ENCODE peak calls at places on chromosomes 5 and 9, in six cellular contexts. One of them, this sample, is unnamed.
A peak's percentile ranks its signal among the peaks of the same experiment; 100 is the strongest.

GRCh38 chr9:16344343-16344742 is 526.1 kb downstream of the BNC2 start:
- DNase-seq in GM12878: no peak
- DNase-seq in WTC11: no peak
- DNase-seq in K562: no peak
- DNase-seq in HepG2: no peak
- DNase-seq in H1: no peak
- DNase-seq in this sample: no peak

GRCh38 chr9:125189361-125190289 is at the start of gene PPP6C:
- DNase-seq in GM12878: peak; percentile 76
- DNase-seq in WTC11: peak; percentile 98
- DNase-seq in K562: peak; percentile 95
- DNase-seq in HepG2: peak; percentile 91
- DNase-seq in H1: peak; percentile 87
- DNase-seq in this sample: peak; percentile 99

GRCh38 chr9:97723819-97724218 is 26.7 kb upstream of the XPA start:
- DNase-seq in GM12878: no peak
- DNase-seq in WTC11: no peak
- DNase-seq in K562: no peak
- DNase-seq in HepG2: no peak
- DNase-seq in H1: no peak
- DNase-seq in this sample: no peak

GRCh38 chr5:73125289-73125688 is 4.9 kb downstream of the TMEM171 start:
- DNase-seq in GM12878: no peak
- DNase-seq in WTC11: no peak
- DNase-seq in K562: no peak
- DNase-seq in HepG2: no peak
- DNase-seq in H1: no peak
- DNase-seq in this sample: no peak

GRCh38 chr9:109794361-109795012 is 14.5 kb downstream of the PALM2AKAP2 start:
- DNase-seq in GM12878: no peak
- DNase-seq in WTC11: no peak
- DNase-seq in K562: no peak
- DNase-seq in HepG2: no peak
- DNase-seq in H1: no peak
- DNase-seq in this sample: no peak

GRCh38 chr5:72817076-72817476 is 615 bp downstream of the TNPO1 start:
- DNase-seq in GM12878: no peak
- DNase-seq in WTC11: no peak
- DNase-seq in K562: no peak
- DNase-seq in HepG2: peak; percentile 3
- DNase-seq in H1: no peak
- DNase-seq in this sample: peak; percentile 68

GRCh38 chr5:79878721-79879336 is 112.2 kb downstream of the MTX3 start:
- DNase-seq in GM12878: no peak
- DNase-seq in WTC11: peak; percentile 78
- DNase-seq in K562: peak; percentile 52
- DNase-seq in HepG2: peak; percentile 13
- DNase-seq in H1: peak; percentile 5
- DNase-seq in this sample: peak; percentile 75

GRCh38 chr5:144913661-144914060 is 743.0 kb downstream of the KCTD16 start:
- DNase-seq in GM12878: no peak
- DNase-seq in WTC11: no peak
- DNase-seq in K562: no peak
- DNase-seq in HepG2: no peak
- DNase-seq in H1: no peak
- DNase-seq in this sample: no peak

GRCh38 chr9:104386425-104387069 is 117.5 kb upstream of the OR13F1 start:
- DNase-seq in GM12878: no peak
- DNase-seq in WTC11: no peak
- DNase-seq in K562: no peak
- DNase-seq in HepG2: peak; percentile 16
- DNase-seq in H1: no peak
- DNase-seq in this sample: peak; percentile 71

GRCh38 chr5:31213676-31214638 is 20.5 kb downstream of the CDH6 start:
- DNase-seq in GM12878: no peak
- DNase-seq in WTC11: no peak
- DNase-seq in K562: no peak
- DNase-seq in HepG2: no peak
- DNase-seq in H1: no peak
- DNase-seq in this sample: peak; percentile 19

GRCh38 chr5:52277101-52277500 is 510.6 kb upstream of the ITGA1 start:
- DNase-seq in GM12878: no peak
- DNase-seq in WTC11: no peak
- DNase-seq in K562: no peak
- DNase-seq in HepG2: no peak
- DNase-seq in H1: no peak
- DNase-seq in this sample: no peak

GRCh38 chr9:115192835-115193234 is 74.9 kb upstream of the TNC start:
- DNase-seq in GM12878: no peak
- DNase-seq in WTC11: no peak
- DNase-seq in K562: no peak
- DNase-seq in HepG2: no peak
- DNase-seq in H1: no peak
- DNase-seq in this sample: no peak

GRCh38 chr9:116843863-116844620 is 156.9 kb downstream of the TRIM32 start:
- DNase-seq in GM12878: no peak
- DNase-seq in WTC11: no peak
- DNase-seq in K562: no peak
- DNase-seq in HepG2: no peak
- DNase-seq in H1: no peak
- DNase-seq in this sample: no peak

GRCh38 chr9:133735415-133735775 is 2.8 kb downstream of the SARDH start:
- DNase-seq in GM12878: no peak
- DNase-seq in WTC11: no peak
- DNase-seq in K562: no peak
- DNase-seq in HepG2: no peak
- DNase-seq in H1: no peak
- DNase-seq in this sample: no peak

GRCh38 chr5:150272531-150272930 is 17.0 kb downstream of the CAMK2A start:
- DNase-seq in GM12878: no peak
- DNase-seq in WTC11: peak; percentile 56
- DNase-seq in K562: peak; percentile 35
- DNase-seq in HepG2: peak; percentile 55
- DNase-seq in H1: peak; percentile 33
- DNase-seq in this sample: peak; percentile 86

DNA sequence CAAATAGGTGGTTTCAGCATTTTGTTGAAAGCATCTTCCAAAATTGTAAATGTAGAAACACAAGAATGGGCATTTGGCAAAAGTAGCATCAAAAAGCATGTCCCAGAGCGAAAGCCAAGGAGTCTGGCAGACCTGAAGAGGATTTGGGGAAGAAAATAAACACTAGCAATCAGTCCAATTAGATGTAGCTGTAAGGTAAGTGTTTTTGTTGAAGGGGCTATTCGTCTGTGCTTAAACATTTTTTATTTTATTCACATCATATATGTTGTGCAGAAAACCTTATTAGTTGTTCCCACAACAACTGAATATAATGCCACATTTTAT is 954.1 kb upstream of the COX7C start:
- DNase-seq in GM12878: no peak
- DNase-seq in WTC11: no peak
- DNase-seq in K562: no peak
- DNase-seq in HepG2: no peak
- DNase-seq in H1: no peak
- DNase-seq in this sample: no peak
- TF ChIP-seq CREB1 in GM12878: no peak
- TF ChIP-seq CREB1 in WTC11: no peak
- TF ChIP-seq CREB1 in K562: no peak
- TF ChIP-seq CREB1 in HepG2: no peak
- TF ChIP-seq CREB1 in H1: no peak
- TF ChIP-seq CREB1 in this sample: no peak

GRCh38 chr5:147754372-147755122 is 28.0 kb downstream of the JAKMIP2 start:
- DNase-seq in GM12878: no peak
- DNase-seq in WTC11: no peak
- DNase-seq in K562: no peak
- DNase-seq in HepG2: no peak
- DNase-seq in H1: no peak
- DNase-seq in this sample: no peak

GRCh38 chr5:147751156-147751830 is 31.2 kb downstream of the JAKMIP2 start:
- DNase-seq in GM12878: no peak
- DNase-seq in WTC11: no peak
- DNase-seq in K562: no peak
- DNase-seq in HepG2: no peak
- DNase-seq in H1: no peak
- DNase-seq in this sample: no peak

GRCh38 chr5:147752033-147752432 is 30.5 kb downstream of the JAKMIP2 start:
- DNase-seq in GM12878: no peak
- DNase-seq in WTC11: no peak
- DNase-seq in K562: no peak
- DNase-seq in HepG2: no peak
- DNase-seq in H1: no peak
- DNase-seq in this sample: no peak

GRCh38 chr5:147753783-147754182 is 28.7 kb downstream of the JAKMIP2 start:
- DNase-seq in GM12878: no peak
- DNase-seq in WTC11: no peak
- DNase-seq in K562: no peak
- DNase-seq in HepG2: no peak
- DNase-seq in H1: no peak
- DNase-seq in this sample: no peak

DNA sequence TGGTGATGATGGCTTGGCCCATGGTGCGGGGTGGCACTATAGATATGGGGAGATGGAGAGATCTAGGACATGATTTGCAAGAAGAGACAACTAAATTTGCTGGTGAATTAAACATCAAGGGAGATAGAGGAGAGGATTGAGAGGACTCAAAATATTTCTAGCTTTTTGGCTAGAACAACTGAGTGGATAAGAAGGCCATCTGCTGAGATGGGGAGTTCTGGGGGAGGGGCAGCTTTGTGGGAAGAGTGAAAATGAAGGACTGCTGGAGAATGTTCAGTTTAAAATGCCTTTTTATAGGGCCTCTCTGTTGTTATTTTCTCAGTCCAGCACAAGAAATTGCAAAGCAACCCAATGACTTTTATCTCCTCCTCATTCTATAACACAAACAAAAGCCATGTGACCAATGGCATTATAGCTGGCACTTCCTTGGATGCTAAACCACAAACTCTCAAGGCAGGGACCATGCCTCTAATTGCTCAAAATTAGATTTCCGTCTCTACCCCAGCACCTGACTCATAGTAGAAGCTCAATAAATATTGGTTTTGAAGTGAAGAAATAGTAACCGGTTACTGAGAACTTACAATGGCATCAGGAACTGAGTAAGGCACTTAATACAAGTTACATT is 29.8 kb downstream of the JAKMIP2 start:
- DNase-seq in GM12878: no peak
- DNase-seq in WTC11: no peak
- DNase-seq in K562: no peak
- DNase-seq in HepG2: no peak
- DNase-seq in H1: no peak
- DNase-seq in this sample: no peak
- TF ChIP-seq CREB1 in GM12878: no peak
- TF ChIP-seq CREB1 in WTC11: no peak
- TF ChIP-seq CREB1 in K562: no peak
- TF ChIP-seq CREB1 in HepG2: no peak
- TF ChIP-seq CREB1 in H1: no peak
- TF ChIP-seq CREB1 in this sample: no peak

DNA sequence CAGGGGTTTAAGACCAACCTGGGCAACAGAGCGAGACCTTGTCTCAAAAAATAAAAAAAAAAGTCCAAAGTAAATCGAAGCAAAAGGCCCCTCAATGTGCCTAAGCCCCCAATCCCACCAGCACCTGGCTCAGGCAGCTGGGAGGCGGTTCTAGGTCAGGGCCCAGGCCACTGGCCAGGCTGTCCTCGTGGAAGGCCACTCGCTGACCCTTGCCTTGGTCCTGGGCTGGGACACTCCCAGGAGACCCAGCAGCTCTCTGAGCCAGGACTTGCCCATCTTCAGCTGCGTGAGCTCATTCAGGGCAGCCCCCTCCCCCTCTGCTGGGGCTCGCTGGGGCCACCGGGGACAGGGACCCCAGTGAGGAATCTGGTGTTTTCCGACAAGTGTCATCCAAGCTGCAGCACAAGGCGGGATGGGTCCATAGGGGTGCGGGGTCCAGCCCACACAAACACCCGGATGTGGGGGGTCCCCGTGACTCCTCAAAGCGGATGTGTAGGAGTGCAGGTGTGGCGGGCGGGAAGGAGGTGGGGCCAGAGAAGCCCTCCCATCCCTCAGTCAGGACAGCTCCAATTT is 4.0 kb downstream of the AGPAT2 start:
- DNase-seq in GM12878: no peak
- DNase-seq in WTC11: no peak
- DNase-seq in K562: no peak
- DNase-seq in HepG2: no peak
- DNase-seq in H1: no peak
- DNase-seq in this sample: no peak
- TF ChIP-seq CREB1 in GM12878: no peak
- TF ChIP-seq CREB1 in WTC11: no peak
- TF ChIP-seq CREB1 in K562: no peak
- TF ChIP-seq CREB1 in HepG2: no peak
- TF ChIP-seq CREB1 in H1: no peak
- TF ChIP-seq CREB1 in this sample: no peak

GRCh38 chr9:135921749-135922310 is 14.5 kb upstream of the CAMSAP1 start:
- DNase-seq in GM12878: no peak
- DNase-seq in WTC11: no peak
- DNase-seq in K562: no peak
- DNase-seq in HepG2: no peak
- DNase-seq in H1: no peak
- DNase-seq in this sample: no peak
- TF ChIP-seq CREB1 in GM12878: no peak
- TF ChIP-seq CREB1 in WTC11: no peak
- TF ChIP-seq CREB1 in K562: no peak
- TF ChIP-seq CREB1 in HepG2: no peak
- TF ChIP-seq CREB1 in H1: no peak
- TF ChIP-seq CREB1 in this sample: no peak

GRCh38 chr5:135156337-135156714 is 122.3 kb upstream of the PITX1 start:
- DNase-seq in GM12878: no peak
- DNase-seq in WTC11: no peak
- DNase-seq in K562: no peak
- DNase-seq in HepG2: no peak
- DNase-seq in H1: no peak
- DNase-seq in this sample: no peak
- TF ChIP-seq CREB1 in GM12878: no peak
- TF ChIP-seq CREB1 in WTC11: no peak
- TF ChIP-seq CREB1 in K562: no peak
- TF ChIP-seq CREB1 in HepG2: no peak
- TF ChIP-seq CREB1 in H1: no peak
- TF ChIP-seq CREB1 in this sample: no peak